ENCODE peak calls at places on chromosomes 4 and X, in seven cellular contexts. P, E, R, Y, B, L and C are unnamed samples.

GRCh38 chr4:159420162-159421057 is 317.5 kb downstream of the RAPGEF2 start:
- DNase-seq in P (no peak), E (no peak), R (no peak), Y (no peak), B (no peak), L (no peak), C (no peak)

GRCh38 chr4:23237771-23238170 is 545.0 kb downstream of the GBA3 start:
- DNase-seq in P (no peak), E (no peak), R (peak; percentile 65), Y (no peak), B (no peak), L (no peak), C (no peak)

GRCh38 chr4:173014113-173014558 is 154.5 kb upstream of the GALNT7 start:
- DNase-seq in P (no peak), E (no peak), R (no peak), Y (peak; percentile 42), B (peak; percentile 50), L (no peak), C (no peak)

GRCh38 chr4:29309050-29309449 is 1411.1 kb upstream of the PCDH7 start:
- DNase-seq in P (no peak), E (no peak), R (no peak), Y (no peak), B (no peak), L (no peak), C (no peak)

GRCh38 chrX:111914398-111915092 is 38.6 kb downstream of the TRPC5OS start:
- DNase-seq in P (no peak), E (no peak), R (no peak), Y (no peak), B (no peak), L (no peak), C (no peak)

GRCh38 chr4:1939664-1940509 is 68.7 kb downstream of the NSD2 start:
- DNase-seq in P (no peak), E (no peak), R (peak; percentile 52), Y (no peak), B (no peak), L (no peak), C (no peak)

GRCh38 chr4:169439244-169439643 is 168.5 kb upstream of the SH3RF1 start:
- DNase-seq in P (no peak), E (no peak), R (no peak), Y (no peak), B (no peak), L (no peak), C (no peak)

GRCh38 chrX:53599781-53600396 is 86.6 kb downstream of the HUWE1 start:
- DNase-seq in P (no peak), E (no peak), R (no peak), Y (no peak), B (no peak), L (no peak), C (no peak)

GRCh38 chr4:21535901-21536300 is 412.7 kb downstream of the KCNIP4 start:
- DNase-seq in P (no peak), E (no peak), R (no peak), Y (no peak), B (no peak), L (no peak), C (no peak)

GRCh38 chr4:57109847-57110634 is at the start of gene IGFBP7:
- DNase-seq in P (no peak), E (peak; percentile 61), R (peak; percentile 58), Y (peak; percentile 59), B (no peak), L (peak; percentile 61), C (peak; percentile 53)

GRCh38 chr4:3406431-3406830 is 35.3 kb upstream of the HGFAC start:
- DNase-seq in P (peak; percentile 65), E (no peak), R (no peak), Y (no peak), B (no peak), L (no peak), C (no peak)

GRCh38 chr4:41245983-41246382 is 10.7 kb upstream of the UCHL1 start:
- DNase-seq in P (no peak), E (no peak), R (no peak), Y (no peak), B (no peak), L (no peak), C (no peak)

GRCh38 chrX:53159184-53159583 is 65.2 kb downstream of the KANTR start:
- DNase-seq in P (no peak), E (no peak), R (no peak), Y (no peak), B (no peak), L (no peak), C (no peak)

GRCh38 chr4:141131738-141132688 is 1.3 kb downstream of the RNF150 start:
- DNase-seq in P (peak; percentile 78), E (peak; percentile 10), R (no peak), Y (no peak), B (no peak), L (peak; percentile 49), C (no peak)

GRCh38 chrX:152926279-152926678 is 28.4 kb downstream of the ZNF185 start:
- DNase-seq in P (no peak), E (peak; percentile 22), R (peak; percentile 37), Y (peak; percentile 59), B (peak; percentile 75), L (peak; percentile 16), C (peak; percentile 15)

GRCh38 chrX:43860646-43861370 is 21.4 kb downstream of the MAOB start:
- DNase-seq in P (no peak), E (no peak), R (no peak), Y (no peak), B (peak; percentile 12), L (no peak), C (no peak)

GRCh38 chr4:78592104-78592783 is 40.7 kb downstream of the ANXA3 start:
- DNase-seq in P (no peak), E (no peak), R (no peak), Y (peak; percentile 55), B (no peak), L (no peak), C (no peak)

GRCh38 chr4:53900275-53900649 is 164.1 kb downstream of the CHIC2 start:
- DNase-seq in P (no peak), E (no peak), R (no peak), Y (no peak), B (no peak), L (no peak), C (no peak)

GRCh38 chr4:53902786-53903185 is 161.6 kb downstream of the CHIC2 start:
- DNase-seq in P (no peak), E (no peak), R (no peak), Y (no peak), B (no peak), L (no peak), C (no peak)

GRCh38 chr4:53905281-53905934 is 159.0 kb downstream of the CHIC2 start:
- DNase-seq in P (no peak), E (no peak), R (no peak), Y (no peak), B (no peak), L (no peak), C (no peak)

GRCh38 chr4:53895137-53895536 is 169.3 kb downstream of the CHIC2 start:
- DNase-seq in P (no peak), E (no peak), R (no peak), Y (no peak), B (no peak), L (no peak), C (no peak)

DNA sequence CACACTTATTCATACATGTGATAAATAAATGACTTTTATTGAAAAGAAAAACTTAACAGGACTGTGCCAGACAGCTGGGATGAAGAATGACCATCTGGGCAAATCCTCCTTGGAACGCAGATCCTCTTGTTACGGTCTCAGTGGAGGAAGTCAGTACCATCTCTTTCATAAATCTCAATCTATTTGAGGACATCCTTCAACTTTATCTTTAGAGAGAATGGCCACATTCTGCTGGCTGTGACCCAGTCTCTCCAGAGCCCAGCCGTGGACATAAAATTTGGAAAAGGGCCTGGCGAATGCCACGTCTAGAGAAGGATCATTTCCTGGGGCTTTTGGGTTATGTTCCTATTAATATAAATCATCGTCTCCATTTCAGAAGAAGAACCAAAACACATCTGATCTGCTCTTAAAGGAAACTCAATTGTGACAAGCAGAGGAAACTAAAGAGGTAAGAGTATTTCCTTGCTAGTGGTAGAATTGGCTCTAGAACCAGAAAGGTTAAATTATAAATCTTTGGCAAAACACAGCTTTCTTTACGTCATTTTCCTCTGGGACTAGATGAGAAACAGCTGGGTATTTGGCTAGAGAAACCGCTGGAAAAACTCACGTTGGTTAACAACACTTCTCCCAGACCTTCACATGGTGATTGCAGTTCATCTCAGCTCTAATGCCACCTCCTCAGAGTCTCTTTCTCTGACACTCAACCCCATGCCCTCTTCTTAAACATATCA is 164.7 kb downstream of the CHIC2 start:
- DNase-seq in P (no peak), E (no peak), R (no peak), Y (no peak), B (no peak), L (peak; percentile 27), C (no peak)
- H3K4me3 ChIP-seq in P (no peak overlapping the region), E (no peak overlapping the region), R (no peak overlapping the region), Y (no peak overlapping the region), B (no peak overlapping the region), L (no peak overlapping the region), C (no peak overlapping the region)

DNA sequence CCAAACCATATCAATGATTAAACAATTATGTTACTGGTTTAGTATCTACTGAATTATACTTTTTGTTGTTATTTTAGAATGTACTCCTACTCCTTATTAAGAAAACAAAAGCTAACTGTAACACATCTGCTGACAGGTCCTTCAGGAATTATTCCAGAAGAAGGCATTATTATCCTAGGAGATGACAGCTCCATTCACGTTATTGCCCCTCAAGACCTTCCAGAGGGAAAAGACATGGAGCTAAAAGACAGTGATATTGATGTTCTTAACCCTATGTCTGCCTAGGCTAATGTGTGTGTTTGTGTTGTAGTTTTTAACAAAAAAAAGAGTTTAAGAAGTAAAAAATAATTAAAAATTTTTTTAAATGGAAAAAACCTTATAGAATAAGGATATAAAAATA is 206.8 kb upstream of the KLHL4 start:
- DNase-seq in P (no peak), E (no peak), R (no peak), Y (no peak), B (no peak), L (no peak), C (no peak)
- TF ChIP-seq EP300 in P (no peak), E (no peak), R (no peak), Y (no peak), B (no peak), L (no peak), C (no peak)

GRCh38 chrX:24332868-24333267 is 19.0 kb upstream of the SUPT20HL2 start:
- DNase-seq in P (no peak), E (no peak), R (no peak), Y (no peak), B (no peak), L (no peak), C (no peak)

GRCh38 chrX:24334473-24334872 is 20.6 kb upstream of the SUPT20HL2 start:
- DNase-seq in P (no peak), E (no peak), R (no peak), Y (no peak), B (no peak), L (no peak), C (no peak)

GRCh38 chrX:24333371-24333770 is 19.5 kb upstream of the SUPT20HL2 start:
- DNase-seq in P (no peak), E (no peak), R (no peak), Y (no peak), B (no peak), L (no peak), C (no peak)
- H3K4me1 ChIP-seq in P (no peaks in the 10 kb centered on the region), E (no peaks in the 10 kb centered on the region), R (no peaks in the 10 kb centered on the region), Y (no peaks in the 10 kb centered on the region), B (no peaks in the 10 kb centered on the region), L (no peaks in the 10 kb centered on the region), C (no peaks in the 10 kb centered on the region)

DNA sequence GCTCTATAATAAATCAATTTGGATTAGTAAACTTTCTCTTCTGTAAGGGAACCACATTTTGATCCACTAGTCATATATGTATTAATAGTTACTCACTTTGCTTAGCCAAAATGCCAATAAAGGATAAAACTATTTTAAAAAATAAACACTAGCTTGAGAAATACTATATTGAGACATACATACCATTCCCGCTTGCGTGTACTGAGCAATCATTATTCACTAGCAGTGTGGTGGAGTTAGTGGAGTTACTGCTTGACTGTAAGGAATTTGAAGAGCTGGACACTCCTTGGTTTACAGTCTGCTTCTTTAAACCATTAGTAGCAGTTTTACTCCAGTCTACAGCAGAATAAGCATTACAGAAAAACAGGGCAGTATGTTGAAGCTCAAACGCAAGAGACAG is 10.8 kb upstream of the PHKA2 start:
- DNase-seq in P (no peak), E (no peak), R (no peak), Y (no peak), B (peak; percentile 13), L (no peak), C (no peak)
- H3K4me3 ChIP-seq in P (no peak overlapping the region), E (no peak overlapping the region), R (no peak overlapping the region), Y (no peak overlapping the region), B (peak overlapping the region; percentile 12), L (no peak overlapping the region), C (no peak overlapping the region)